ENCODE peak calls at places on chromosomes 1 and 21, in four cellular contexts. M, D, Z and K are unnamed samples. For H3K4me1, the result is how much of the 10 kb centered on the place peaks cover.

GRCh38 chr1:94105957-94106529 is 14.9 kb downstream of the ABCA4 start:
- DNase-seq in M (peak), D (no peak), Z (no peak), K (no peak)

GRCh38 chr1:28594661-28595411 is 2.8 kb downstream of the RAB42 start:
- DNase-seq in M (no peak), D (no peak), Z (no peak), K (no peak)

GRCh38 chr1:16151200-16151708 is 4.6 kb downstream of the EPHA2 start:
- DNase-seq in M (no peak), D (no peak), Z (no peak), K (no peak)

GRCh38 chr1:219292989-219293388 is 119.3 kb downstream of the LYPLAL1 start:
- DNase-seq in M (no peak), D (no peak), Z (no peak), K (no peak)

GRCh38 chr1:226531360-226532093 is 17.0 kb upstream of the STUM start:
- DNase-seq in M (no peak), D (no peak), Z (no peak), K (no peak)

GRCh38 chr1:14787604-14788003 is 189.1 kb downstream of the KAZN start:
- DNase-seq in M (no peak), D (no peak), Z (no peak), K (no peak)

GRCh38 chr1:104182251-104182650 is 432.6 kb downstream of the AMY1C start:
- DNase-seq in M (no peak), D (no peak), Z (no peak), K (no peak)

GRCh38 chr1:224348137-224348536 is 8.5 kb upstream of the CNIH4 start:
- DNase-seq in M (no peak), D (no peak), Z (no peak), K (no peak)

DNA sequence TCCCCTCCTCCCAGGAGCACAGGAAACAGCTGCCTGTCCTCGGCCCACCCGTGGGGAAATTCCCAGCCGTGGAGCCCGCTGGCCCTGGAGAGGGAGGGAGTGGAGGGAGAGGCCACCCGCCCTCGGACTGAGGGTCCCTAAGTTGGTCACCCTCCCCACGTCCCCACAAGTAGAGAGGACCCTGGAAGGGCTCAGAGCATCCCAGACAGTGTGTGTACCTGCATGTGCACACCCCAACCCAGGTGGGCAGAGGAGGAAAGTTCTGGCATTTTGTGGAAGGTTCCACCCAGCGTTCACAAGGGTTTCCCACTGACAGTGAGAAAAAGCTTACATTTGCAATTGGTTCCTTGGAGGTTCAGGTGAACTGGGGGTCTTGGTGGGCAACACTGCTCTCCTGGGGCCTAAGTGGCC is 1.3 kb upstream of the TNFRSF4 start:
- DNase-seq in M (no peak), D (no peak), Z (no peak), K (no peak)
- TF ChIP-seq POLR2AphosphoS5 in M (no peak), D (no peak), Z (no peak), K (no peak)

DNA sequence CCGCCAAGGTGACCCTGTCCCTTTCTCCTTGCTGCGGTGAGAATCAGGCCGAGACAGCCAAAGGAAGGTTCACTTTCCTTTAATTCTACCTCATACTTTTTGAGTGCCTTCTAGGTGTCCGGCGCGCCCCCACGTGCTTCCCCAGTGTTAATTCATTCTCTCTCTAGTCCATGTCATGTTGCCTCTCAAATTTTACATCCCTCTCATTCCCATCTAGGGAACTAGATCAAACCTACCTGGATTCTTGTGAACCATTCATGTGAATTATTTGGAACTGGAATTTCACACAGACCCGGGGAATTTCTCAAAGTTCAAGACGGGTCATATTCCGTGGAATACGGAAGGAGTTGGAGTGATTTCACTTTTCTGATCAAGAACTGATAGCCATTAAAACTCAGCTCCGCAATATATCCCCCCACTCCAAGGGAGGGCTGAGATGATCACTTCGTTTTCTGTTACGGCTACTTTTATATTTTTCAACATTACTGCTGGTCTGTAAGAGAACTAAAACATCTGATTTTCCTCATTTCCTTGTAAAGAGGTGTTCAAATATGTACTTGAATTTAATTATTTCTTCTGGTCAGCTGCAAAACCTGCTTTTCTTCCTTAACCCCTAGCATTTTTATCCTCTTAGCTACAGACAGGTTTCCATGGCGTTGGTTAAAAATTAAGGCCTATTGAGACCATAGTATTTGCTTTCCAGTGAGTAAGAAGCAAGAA is 1.0 kb upstream of the ENO1 start:
- DNase-seq in M (no peak), D (no peak), Z (no peak), K (no peak)
- H3K4me1 ChIP-seq in M (half or more), D (under half), Z (under half), K (under half)

GRCh38 chr1:31577515-31578191 is 1.3 kb downstream of the TINAGL1 start:
- DNase-seq in M (no peak), D (peak), Z (no peak), K (no peak)
- TF ChIP-seq POLR2AphosphoS5 in M (no peak), D (no peak), Z (peak), K (no peak)

GRCh38 chr21:31473685-31474345 is 129.8 kb upstream of the TIAM1 start:
- DNase-seq in M (no peak), D (no peak), Z (no peak), K (no peak)

GRCh38 chr21:31471865-31472264 is 127.8 kb upstream of the TIAM1 start:
- DNase-seq in M (no peak), D (no peak), Z (no peak), K (no peak)

GRCh38 chr21:31476551-31477120 is 132.6 kb upstream of the TIAM1 start:
- DNase-seq in M (no peak), D (no peak), Z (no peak), K (no peak)

GRCh38 chr21:31479222-31479621 is 135.2 kb upstream of the TIAM1 start:
- DNase-seq in M (no peak), D (no peak), Z (no peak), K (no peak)

DNA sequence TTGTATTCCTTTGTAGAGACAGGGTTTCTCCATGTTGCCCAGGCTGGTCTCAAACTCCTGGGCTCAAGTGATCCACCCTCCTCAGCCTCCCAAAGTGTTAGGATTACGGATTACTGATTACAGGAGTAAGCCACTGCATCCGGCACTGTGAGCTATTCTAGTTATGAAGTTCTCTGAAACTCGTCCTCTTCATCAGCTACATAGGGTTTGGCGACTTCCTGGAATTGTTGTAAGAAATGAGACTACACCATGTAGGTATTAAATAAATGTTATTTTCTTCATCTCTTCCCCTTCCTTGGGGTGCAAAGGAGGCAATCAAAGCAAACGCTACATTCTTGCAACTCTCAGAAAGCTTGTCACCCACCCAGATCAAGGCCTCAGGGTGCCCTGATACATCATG is 131.2 kb upstream of the TIAM1 start:
- DNase-seq in M (no peak), D (no peak), Z (no peak), K (no peak)
- H3K4me1 ChIP-seq in M (under half), D (under half), Z (under half), K (under half)

GRCh38 chr1:21793104-21793503 is 10.2 kb upstream of the USP48 start:
- DNase-seq in M (no peak), D (no peak), Z (no peak), K (no peak)
- TF ChIP-seq POLR2AphosphoS5 in M (no peak), D (no peak), Z (no peak), K (no peak)

DNA sequence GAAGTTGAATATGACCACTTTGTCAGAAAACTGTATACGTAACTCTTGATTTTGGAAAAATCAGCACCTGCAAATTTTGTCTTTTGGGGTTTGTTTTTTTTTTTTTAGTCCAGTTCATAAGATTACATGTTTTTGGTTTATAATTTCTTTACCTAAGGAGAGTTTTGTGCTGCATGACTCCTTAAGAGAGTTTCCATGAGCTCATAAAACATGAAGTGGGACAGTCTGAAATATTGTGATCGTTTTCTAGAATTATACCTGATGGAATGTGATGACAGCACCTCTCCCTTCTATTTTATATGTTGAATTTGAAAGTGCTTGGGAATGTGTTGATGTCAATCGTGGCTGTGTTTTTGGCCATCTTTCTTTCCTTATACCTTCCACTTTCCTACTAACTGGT is 158.5 kb downstream of the NFIA start:
- DNase-seq in M (no peak), D (no peak), Z (no peak), K (no peak)
- H3K4me1 ChIP-seq in M (under half), D (under half), Z (under half), K (under half)